ENCODE peak calls at places on chromosomes 6 and 20, in ten cellular contexts. One of them, this sample, is unnamed.

GRCh38 chr6:167839755-167840154 is 13.0 kb downstream of the AFDN start:
- ATAC-seq in stimulated activated effector memory CD8-positive, alpha-beta T cell treated with anti-CD3 and anti-CD28 coated beads, Interleukin-12 subunit alpha, Interleukin-12 subunit beta, amount 100 ng/mL, for 72 hours: no peak
- ATAC-seq in left lung: no peak
- ATAC-seq in left cardiac atrium: peak
- ATAC-seq in gastrocnemius medialis: no peak
- ATAC-seq in left colon: no peak
- ATAC-seq in omental fat pad: no peak
- ATAC-seq in pancreas: no peak
- ATAC-seq in Right ventricle myocardium superior: no peak
- ATAC-seq in Right ventricle myocardium inferior: no peak
- ATAC-seq in this sample: no peak

GRCh38 chr6:133977983-133978895 is 25.2 kb downstream of the TBPL1 start:
- ATAC-seq in stimulated activated effector memory CD8-positive, alpha-beta T cell treated with anti-CD3 and anti-CD28 coated beads, Interleukin-12 subunit alpha, Interleukin-12 subunit beta, amount 100 ng/mL, for 72 hours: no peak
- ATAC-seq in left lung: peak
- ATAC-seq in left cardiac atrium: peak
- ATAC-seq in gastrocnemius medialis: peak
- ATAC-seq in left colon: peak
- ATAC-seq in omental fat pad: peak
- ATAC-seq in pancreas: peak
- ATAC-seq in Right ventricle myocardium superior: peak
- ATAC-seq in Right ventricle myocardium inferior: peak
- ATAC-seq in this sample: peak

GRCh38 chr20:35283441-35284266 is 918 bp downstream of the EIF6 start:
- ATAC-seq in stimulated activated effector memory CD8-positive, alpha-beta T cell treated with anti-CD3 and anti-CD28 coated beads, Interleukin-12 subunit alpha, Interleukin-12 subunit beta, amount 100 ng/mL, for 72 hours: peak
- ATAC-seq in left lung: peak
- ATAC-seq in left cardiac atrium: no peak
- ATAC-seq in gastrocnemius medialis: no peak
- ATAC-seq in left colon: peak
- ATAC-seq in omental fat pad: no peak
- ATAC-seq in pancreas: no peak
- ATAC-seq in Right ventricle myocardium superior: no peak
- ATAC-seq in Right ventricle myocardium inferior: peak
- ATAC-seq in this sample: no peak

GRCh38 chr6:157330831-157331230 is 7.5 kb upstream of the TMEM242 start:
- ATAC-seq in stimulated activated effector memory CD8-positive, alpha-beta T cell treated with anti-CD3 and anti-CD28 coated beads, Interleukin-12 subunit alpha, Interleukin-12 subunit beta, amount 100 ng/mL, for 72 hours: no peak
- ATAC-seq in left lung: no peak
- ATAC-seq in left cardiac atrium: no peak
- ATAC-seq in gastrocnemius medialis: no peak
- ATAC-seq in left colon: no peak
- ATAC-seq in omental fat pad: no peak
- ATAC-seq in pancreas: no peak
- ATAC-seq in Right ventricle myocardium superior: peak
- ATAC-seq in Right ventricle myocardium inferior: peak
- ATAC-seq in this sample: no peak

GRCh38 chr20:50446351-50447101 is 63.7 kb upstream of the PTPN1 start:
- ATAC-seq in stimulated activated effector memory CD8-positive, alpha-beta T cell treated with anti-CD3 and anti-CD28 coated beads, Interleukin-12 subunit alpha, Interleukin-12 subunit beta, amount 100 ng/mL, for 72 hours: no peak
- ATAC-seq in left lung: peak
- ATAC-seq in left cardiac atrium: no peak
- ATAC-seq in gastrocnemius medialis: no peak
- ATAC-seq in left colon: peak
- ATAC-seq in omental fat pad: no peak
- ATAC-seq in pancreas: peak
- ATAC-seq in Right ventricle myocardium superior: no peak
- ATAC-seq in Right ventricle myocardium inferior: no peak
- ATAC-seq in this sample: no peak

GRCh38 chr6:50271266-50271665 is 221.5 kb upstream of the DEFB112 start:
- ATAC-seq in stimulated activated effector memory CD8-positive, alpha-beta T cell treated with anti-CD3 and anti-CD28 coated beads, Interleukin-12 subunit alpha, Interleukin-12 subunit beta, amount 100 ng/mL, for 72 hours: no peak
- ATAC-seq in left lung: no peak
- ATAC-seq in left cardiac atrium: no peak
- ATAC-seq in gastrocnemius medialis: no peak
- ATAC-seq in left colon: no peak
- ATAC-seq in omental fat pad: no peak
- ATAC-seq in pancreas: no peak
- ATAC-seq in Right ventricle myocardium superior: no peak
- ATAC-seq in Right ventricle myocardium inferior: no peak
- ATAC-seq in this sample: peak

GRCh38 chr6:85368631-85369030 is 81.3 kb upstream of the NT5E start:
- ATAC-seq in stimulated activated effector memory CD8-positive, alpha-beta T cell treated with anti-CD3 and anti-CD28 coated beads, Interleukin-12 subunit alpha, Interleukin-12 subunit beta, amount 100 ng/mL, for 72 hours: peak
- ATAC-seq in left lung: no peak
- ATAC-seq in left cardiac atrium: no peak
- ATAC-seq in gastrocnemius medialis: no peak
- ATAC-seq in left colon: no peak
- ATAC-seq in omental fat pad: no peak
- ATAC-seq in pancreas: no peak
- ATAC-seq in Right ventricle myocardium superior: no peak
- ATAC-seq in Right ventricle myocardium inferior: no peak
- ATAC-seq in this sample: no peak

GRCh38 chr6:111487656-111488055 is 4.6 kb upstream of the REV3L start:
- ATAC-seq in stimulated activated effector memory CD8-positive, alpha-beta T cell treated with anti-CD3 and anti-CD28 coated beads, Interleukin-12 subunit alpha, Interleukin-12 subunit beta, amount 100 ng/mL, for 72 hours: peak
- ATAC-seq in left lung: no peak
- ATAC-seq in left cardiac atrium: no peak
- ATAC-seq in gastrocnemius medialis: no peak
- ATAC-seq in left colon: no peak
- ATAC-seq in omental fat pad: no peak
- ATAC-seq in pancreas: no peak
- ATAC-seq in Right ventricle myocardium superior: no peak
- ATAC-seq in Right ventricle myocardium inferior: no peak
- ATAC-seq in this sample: no peak

GRCh38 chr6:88538849-88539571 is 372.9 kb upstream of the CNR1 start:
- ATAC-seq in stimulated activated effector memory CD8-positive, alpha-beta T cell treated with anti-CD3 and anti-CD28 coated beads, Interleukin-12 subunit alpha, Interleukin-12 subunit beta, amount 100 ng/mL, for 72 hours: no peak
- ATAC-seq in left lung: no peak
- ATAC-seq in left cardiac atrium: no peak
- ATAC-seq in gastrocnemius medialis: no peak
- ATAC-seq in left colon: no peak
- ATAC-seq in omental fat pad: no peak
- ATAC-seq in pancreas: no peak
- ATAC-seq in Right ventricle myocardium superior: no peak
- ATAC-seq in Right ventricle myocardium inferior: no peak
- ATAC-seq in this sample: no peak